ENCODE peak calls at places on chromosomes 5 and 9, in nine cellular contexts. A is A549, G is endothelial cell of umbilical vein, I is K562, W is body of pancreas, Y is uterus, L is stomach, C is heart left ventricle, S is transverse colon. H is an unnamed sample.

GRCh38 chr9:19127881-19128719 is 808 bp upstream of the PLIN2 start:
- DNase-seq in Y (peak), I (no peak), L (peak), G (peak), W (peak), C (peak), S (peak), A (no peak), H (peak)

GRCh38 chr9:16458696-16459420 is 411.6 kb downstream of the BNC2 start:
- DNase-seq in G (peak), Y (no peak), I (no peak), W (no peak), C (no peak), L (no peak), A (no peak), S (no peak), H (no peak)

GRCh38 chr9:91334053-91334452 is 27.7 kb downstream of the AUH start:
- DNase-seq in S (no peak), W (no peak), L (no peak), A (no peak), C (no peak), I (no peak), Y (no peak), G (no peak), H (no peak)

GRCh38 chr9:121692606-121693505 is 41.4 kb downstream of the DAB2IP start:
- DNase-seq in C (peak), A (peak), G (no peak), Y (no peak), I (no peak), W (peak), L (no peak), S (no peak), H (no peak)

GRCh38 chr5:83711982-83712601 is 8.6 kb downstream of the HAPLN1 start:
- DNase-seq in Y (no peak), W (peak), A (peak), C (no peak), S (peak), G (peak), I (peak), L (peak), H (peak)

GRCh38 chr9:96027271-96028131 is 152.0 kb downstream of the ERCC6L2 start:
- DNase-seq in W (no peak), A (no peak), L (no peak), S (no peak), G (peak), I (no peak), Y (no peak), C (peak), H (no peak)

GRCh38 chr9:118059520-118060278 is 355.5 kb downstream of the TLR4 start:
- DNase-seq in Y (no peak), L (peak), W (no peak), A (no peak), G (peak), I (peak), C (peak), S (no peak), H (peak)

GRCh38 chr5:175517824-175518450 is 39.6 kb downstream of the SFXN1 start:
- DNase-seq in L (no peak), G (no peak), C (no peak), W (no peak), Y (no peak), I (peak), A (no peak), S (no peak), H (peak)

GRCh38 chr5:14869286-14870164 is 2.1 kb downstream of the ANKH start:
- DNase-seq in L (no peak), W (no peak), I (no peak), G (no peak), S (no peak), A (no peak), Y (no peak), C (peak), H (peak)

GRCh38 chr9:130225586-130225985 is 40.0 kb upstream of the HMCN2 start:
- DNase-seq in C (no peak), G (no peak), W (no peak), S (no peak), I (no peak), Y (no peak), L (no peak), A (no peak), H (no peak)

GRCh38 chr9:75169623-75170022 is 81.3 kb downstream of the OSTF1 start:
- DNase-seq in G (peak), L (no peak), S (no peak), Y (no peak), W (no peak), A (no peak), C (no peak), I (no peak), H (no peak)

GRCh38 chr9:92147030-92147853 is 32.0 kb upstream of the SPTLC1 start:
- DNase-seq in I (peak), C (peak), Y (peak), S (peak), W (peak), G (peak), L (no peak), A (peak), H (peak)

GRCh38 chr5:152638996-152639552 is 234.0 kb upstream of the NMUR2 start:
- DNase-seq in A (no peak), W (no peak), I (no peak), Y (no peak), S (no peak), G (no peak), L (no peak), C (no peak), H (no peak)

GRCh38 chr5:53490747-53491146 is 10.3 kb downstream of the FST start:
- DNase-seq in A (no peak), W (no peak), L (no peak), Y (no peak), C (no peak), S (no peak), I (no peak), G (peak), H (no peak)

GRCh38 chr5:93600409-93601052 is 17.5 kb downstream of the NR2F1 start:
- DNase-seq in I (no peak), A (no peak), C (no peak), W (no peak), G (no peak), S (no peak), Y (no peak), L (no peak), H (no peak)

GRCh38 chr9:18747590-18747989 is 273.6 kb downstream of the ADAMTSL1 start:
- DNase-seq in G (no peak), I (no peak), A (no peak), S (no peak), Y (no peak), L (no peak), W (no peak), C (no peak), H (no peak)

GRCh38 chr5:80141147-80141671 is 106.1 kb downstream of the THBS4 start:
- DNase-seq in G (peak), C (peak), Y (peak), A (no peak), I (no peak), L (peak), S (peak), W (peak), H (no peak)

GRCh38 chr5:150625164-150625535 is 15.3 kb upstream of the SYNPO start:
- DNase-seq in W (peak), I (no peak), S (no peak), G (no peak), C (peak), L (peak), Y (peak), A (no peak), H (no peak)
- TF ChIP-seq POLR2A in W (no peak), I (no peak), S (no peak), G (no peak), C (peak), L (no peak), Y (no peak), A (no peak), H (no peak)

GRCh38 chr5:76482961-76483360 is 79.9 kb downstream of the IQGAP2 start:
- DNase-seq in A (no peak), W (no peak), C (no peak), I (no peak), Y (no peak), L (no peak), G (no peak), S (no peak), H (no peak)
- TF ChIP-seq POLR2A in A (no peak), W (no peak), C (no peak), I (no peak), Y (no peak), L (no peak), G (no peak), S (no peak), H (no peak)

GRCh38 chr5:62152394-62153123 is 153.4 kb upstream of the KIF2A start:
- DNase-seq in L (no peak), S (no peak), W (no peak), I (no peak), C (no peak), A (no peak), G (no peak), Y (no peak), H (no peak)
- TF ChIP-seq POLR2A in L (no peak), S (no peak), W (no peak), I (no peak), C (no peak), A (no peak), G (no peak), Y (no peak), H (no peak)

DNA sequence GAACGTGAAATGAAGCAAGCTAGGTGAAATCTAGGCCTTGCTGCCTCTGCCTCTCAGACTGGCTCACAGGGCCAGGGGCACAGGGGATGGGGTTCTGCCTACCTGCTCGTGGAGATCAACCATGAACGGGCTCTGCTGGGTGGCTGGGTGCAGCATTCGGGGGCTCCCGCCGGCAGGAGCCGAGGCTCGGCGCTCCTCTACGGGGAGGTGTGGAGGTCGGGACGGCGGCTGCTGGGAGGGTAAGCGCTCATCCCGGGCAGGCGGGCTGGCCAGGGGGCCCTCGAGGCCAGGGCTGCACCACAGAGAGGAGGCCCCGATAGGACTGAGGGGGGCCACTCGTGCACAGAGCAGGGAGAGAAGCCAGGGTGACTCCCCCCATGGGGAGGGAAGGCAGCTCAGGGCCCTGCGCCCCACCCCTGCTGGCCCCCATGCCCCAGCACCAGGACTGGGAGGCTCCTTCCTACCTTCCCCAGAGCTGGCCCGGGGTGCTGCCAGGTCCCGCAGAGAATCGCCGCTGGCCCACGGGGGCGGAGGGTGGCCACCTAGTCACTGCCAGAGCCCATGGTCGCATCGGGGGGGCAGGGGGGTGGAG is 5.2 kb downstream of the RNF44 start:
- DNase-seq in G (no peak), I (no peak), S (no peak), L (no peak), C (peak), Y (no peak), W (no peak), A (no peak), H (no peak)
- TF ChIP-seq POLR2A in G (no peak), I (no peak), S (no peak), L (no peak), C (no peak), Y (no peak), W (no peak), A (no peak), H (no peak)

GRCh38 chr5:177004961-177005360 is 1.6 kb downstream of the UIMC1 start:
- DNase-seq in Y (no peak), A (no peak), L (no peak), G (no peak), W (no peak), S (no peak), C (no peak), I (no peak), H (no peak)

GRCh38 chr5:177003649-177004048 is 2.9 kb downstream of the UIMC1 start:
- DNase-seq in Y (no peak), C (no peak), W (no peak), I (no peak), L (no peak), S (no peak), A (no peak), G (peak), H (no peak)

GRCh38 chr5:177005619-177006264 is 837 bp downstream of the UIMC1 start:
- DNase-seq in L (peak), Y (peak), G (peak), I (peak), W (peak), S (peak), A (peak), C (peak), H (peak)

GRCh38 chr5:177008716-177009115 is 2.1 kb upstream of the UIMC1 start:
- DNase-seq in I (no peak), L (no peak), Y (no peak), A (no peak), W (no peak), S (no peak), C (no peak), G (no peak), H (no peak)

GRCh38 chr5:177006265-177006972 is at the start of gene UIMC1:
- DNase-seq in A (peak), W (peak), G (peak), C (peak), Y (peak), S (peak), I (peak), L (peak), H (peak)
- TF ChIP-seq POLR2A in A (peak), W (no peak), G (peak), C (peak), Y (peak), S (peak), I (peak), L (no peak), H (peak)

DNA sequence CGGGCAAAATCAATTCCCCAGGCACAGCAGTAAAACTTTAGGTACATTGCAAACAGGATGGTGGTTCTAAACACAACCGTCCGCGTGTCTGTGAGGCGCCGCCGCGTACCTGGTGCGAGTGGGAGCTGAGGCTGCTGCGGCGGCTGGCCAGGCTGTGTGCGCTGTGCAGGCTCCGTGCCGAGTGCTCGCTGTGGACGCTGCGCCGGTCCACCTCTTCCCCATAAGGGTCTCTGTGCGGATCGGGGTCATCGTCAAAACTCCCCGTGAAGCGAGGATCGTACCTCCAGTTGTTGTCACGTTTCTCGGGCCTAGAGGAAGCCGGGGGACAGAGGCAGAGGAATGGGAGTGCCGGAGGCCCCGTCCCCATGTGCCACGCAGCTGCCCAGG is 16.7 kb downstream of the SEC16A start:
- DNase-seq in C (no peak), Y (no peak), W (no peak), L (no peak), I (no peak), S (no peak), A (no peak), G (no peak), H (no peak)
- TF ChIP-seq POLR2A in C (no peak), Y (no peak), W (no peak), L (no peak), I (no peak), S (no peak), A (no peak), G (no peak), H (no peak)

DNA sequence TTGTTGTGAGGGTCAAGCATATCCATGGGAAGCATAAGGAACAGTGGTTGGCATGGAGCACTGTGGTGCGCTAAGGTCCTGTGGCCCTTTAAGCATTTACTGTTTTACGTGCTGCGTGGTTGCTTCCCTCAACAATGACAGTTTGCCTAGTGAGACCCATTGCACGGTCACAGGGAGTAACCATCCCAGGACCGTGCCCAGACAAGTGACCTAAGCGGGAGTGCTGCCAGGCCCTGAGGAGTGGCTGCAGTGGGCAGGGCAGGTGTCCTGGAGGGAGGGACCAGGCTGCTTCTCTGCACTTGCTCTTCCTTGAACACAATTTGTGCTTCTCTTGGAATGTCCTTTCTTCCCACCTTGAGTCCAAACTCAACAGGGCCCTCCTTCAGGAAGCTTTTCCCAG is 64.6 kb downstream of the RGS3 start:
- DNase-seq in L (peak), S (peak), W (no peak), C (peak), G (no peak), I (no peak), A (no peak), Y (no peak), H (no peak)
- TF ChIP-seq POLR2A in L (no peak), S (peak), W (no peak), C (no peak), G (no peak), I (no peak), A (no peak), Y (no peak), H (no peak)

GRCh38 chr5:141849371-141850182 is 28.6 kb downstream of the PCDH1 start:
- DNase-seq in Y (peak), C (peak), I (peak), G (peak), W (peak), A (peak), L (peak), S (peak), H (peak)
- TF ChIP-seq POLR2A in Y (peak), C (peak), I (peak), G (peak), W (peak), A (peak), L (peak), S (peak), H (peak)

H was measured in erythroblast.